ENCODE peak calls at places on chromosomes 11 and 22, in seven cellular contexts. One of them, this sample, is unnamed.

GRCh38 chr22:17233348-17234043 is 14.3 kb upstream of the ADA2 start:
- DNase-seq in naive thymus-derived CD8-positive, alpha-beta T cell: no peak
- DNase-seq in posterior cingulate gyrus: peak
- DNase-seq in fibroblast of the aortic adventitia: no peak
- DNase-seq in stimulated activated CD8-positive, alpha-beta memory T cell treated with anti-CD3 and anti-CD28 coated beads, Interleukin-15, amount 100 ng/mL, for 1 hour: no peak
- DNase-seq in brain microvascular endothelial cell: no peak
- DNase-seq in nephron progenitor cell: no peak
- DNase-seq in this sample: no peak

GRCh38 chr11:134360050-134360835 is 28.5 kb downstream of the GLB1L2 start:
- DNase-seq in naive thymus-derived CD8-positive, alpha-beta T cell: peak
- DNase-seq in posterior cingulate gyrus: peak
- DNase-seq in fibroblast of the aortic adventitia: peak
- DNase-seq in stimulated activated CD8-positive, alpha-beta memory T cell treated with anti-CD3 and anti-CD28 coated beads, Interleukin-15, amount 100 ng/mL, for 1 hour: peak
- DNase-seq in brain microvascular endothelial cell: peak
- DNase-seq in nephron progenitor cell: peak
- DNase-seq in this sample: peak

GRCh38 chr11:87437844-87438223 is 400.1 kb downstream of the TMEM135 start:
- DNase-seq in naive thymus-derived CD8-positive, alpha-beta T cell: no peak
- DNase-seq in posterior cingulate gyrus: no peak
- DNase-seq in fibroblast of the aortic adventitia: peak
- DNase-seq in stimulated activated CD8-positive, alpha-beta memory T cell treated with anti-CD3 and anti-CD28 coated beads, Interleukin-15, amount 100 ng/mL, for 1 hour: no peak
- DNase-seq in brain microvascular endothelial cell: no peak
- DNase-seq in nephron progenitor cell: no peak
- DNase-seq in this sample: no peak

GRCh38 chr11:92180226-92180625 is 44.4 kb upstream of the FAT3 start:
- DNase-seq in naive thymus-derived CD8-positive, alpha-beta T cell: no peak
- DNase-seq in posterior cingulate gyrus: no peak
- DNase-seq in fibroblast of the aortic adventitia: no peak
- DNase-seq in stimulated activated CD8-positive, alpha-beta memory T cell treated with anti-CD3 and anti-CD28 coated beads, Interleukin-15, amount 100 ng/mL, for 1 hour: no peak
- DNase-seq in brain microvascular endothelial cell: no peak
- DNase-seq in nephron progenitor cell: no peak
- DNase-seq in this sample: no peak

GRCh38 chr22:29284196-29284595 is 16.1 kb downstream of the EWSR1 start:
- DNase-seq in naive thymus-derived CD8-positive, alpha-beta T cell: no peak
- DNase-seq in posterior cingulate gyrus: no peak
- DNase-seq in fibroblast of the aortic adventitia: no peak
- DNase-seq in stimulated activated CD8-positive, alpha-beta memory T cell treated with anti-CD3 and anti-CD28 coated beads, Interleukin-15, amount 100 ng/mL, for 1 hour: no peak
- DNase-seq in brain microvascular endothelial cell: no peak
- DNase-seq in nephron progenitor cell: no peak
- DNase-seq in this sample: no peak

GRCh38 chr11:34890812-34891211 is 25.4 kb downstream of the APIP start:
- DNase-seq in naive thymus-derived CD8-positive, alpha-beta T cell: no peak
- DNase-seq in posterior cingulate gyrus: no peak
- DNase-seq in fibroblast of the aortic adventitia: peak
- DNase-seq in stimulated activated CD8-positive, alpha-beta memory T cell treated with anti-CD3 and anti-CD28 coated beads, Interleukin-15, amount 100 ng/mL, for 1 hour: no peak
- DNase-seq in brain microvascular endothelial cell: peak
- DNase-seq in nephron progenitor cell: no peak
- DNase-seq in this sample: peak

GRCh38 chr11:134261626-134262488 is 8.5 kb downstream of the ACAD8 start:
- DNase-seq in naive thymus-derived CD8-positive, alpha-beta T cell: no peak
- DNase-seq in posterior cingulate gyrus: peak
- DNase-seq in fibroblast of the aortic adventitia: peak
- DNase-seq in stimulated activated CD8-positive, alpha-beta memory T cell treated with anti-CD3 and anti-CD28 coated beads, Interleukin-15, amount 100 ng/mL, for 1 hour: no peak
- DNase-seq in brain microvascular endothelial cell: no peak
- DNase-seq in nephron progenitor cell: peak
- DNase-seq in this sample: peak

GRCh38 chr11:125916683-125917337 is 12.5 kb downstream of the DDX25 start:
- DNase-seq in naive thymus-derived CD8-positive, alpha-beta T cell: no peak
- DNase-seq in posterior cingulate gyrus: no peak
- DNase-seq in fibroblast of the aortic adventitia: no peak
- DNase-seq in stimulated activated CD8-positive, alpha-beta memory T cell treated with anti-CD3 and anti-CD28 coated beads, Interleukin-15, amount 100 ng/mL, for 1 hour: no peak
- DNase-seq in brain microvascular endothelial cell: no peak
- DNase-seq in nephron progenitor cell: no peak
- DNase-seq in this sample: no peak

GRCh38 chr22:48173061-48173849 is 1410.8 kb downstream of the TBC1D22A start:
- DNase-seq in naive thymus-derived CD8-positive, alpha-beta T cell: no peak
- DNase-seq in posterior cingulate gyrus: no peak
- DNase-seq in fibroblast of the aortic adventitia: no peak
- DNase-seq in stimulated activated CD8-positive, alpha-beta memory T cell treated with anti-CD3 and anti-CD28 coated beads, Interleukin-15, amount 100 ng/mL, for 1 hour: no peak
- DNase-seq in brain microvascular endothelial cell: no peak
- DNase-seq in nephron progenitor cell: no peak
- DNase-seq in this sample: no peak

GRCh38 chr11:77416357-77416756 is 57.5 kb downstream of the PAK1 start:
- DNase-seq in naive thymus-derived CD8-positive, alpha-beta T cell: no peak
- DNase-seq in posterior cingulate gyrus: no peak
- DNase-seq in fibroblast of the aortic adventitia: no peak
- DNase-seq in stimulated activated CD8-positive, alpha-beta memory T cell treated with anti-CD3 and anti-CD28 coated beads, Interleukin-15, amount 100 ng/mL, for 1 hour: no peak
- DNase-seq in brain microvascular endothelial cell: no peak
- DNase-seq in nephron progenitor cell: no peak
- DNase-seq in this sample: no peak

GRCh38 chr22:35648066-35649025 is at the start of gene APOL6:
- DNase-seq in naive thymus-derived CD8-positive, alpha-beta T cell: peak
- DNase-seq in posterior cingulate gyrus: no peak
- DNase-seq in fibroblast of the aortic adventitia: peak
- DNase-seq in stimulated activated CD8-positive, alpha-beta memory T cell treated with anti-CD3 and anti-CD28 coated beads, Interleukin-15, amount 100 ng/mL, for 1 hour: no peak
- DNase-seq in brain microvascular endothelial cell: peak
- DNase-seq in nephron progenitor cell: no peak
- DNase-seq in this sample: peak

GRCh38 chr11:93921695-93922468 is 71.5 kb upstream of the VSTM5 start:
- DNase-seq in naive thymus-derived CD8-positive, alpha-beta T cell: no peak
- DNase-seq in posterior cingulate gyrus: no peak
- DNase-seq in fibroblast of the aortic adventitia: peak
- DNase-seq in stimulated activated CD8-positive, alpha-beta memory T cell treated with anti-CD3 and anti-CD28 coated beads, Interleukin-15, amount 100 ng/mL, for 1 hour: no peak
- DNase-seq in brain microvascular endothelial cell: peak
- DNase-seq in nephron progenitor cell: peak
- DNase-seq in this sample: peak

GRCh38 chr11:11468919-11469318 is 115.9 kb upstream of the CSNK2A3 start:
- DNase-seq in naive thymus-derived CD8-positive, alpha-beta T cell: no peak
- DNase-seq in posterior cingulate gyrus: no peak
- DNase-seq in fibroblast of the aortic adventitia: peak
- DNase-seq in stimulated activated CD8-positive, alpha-beta memory T cell treated with anti-CD3 and anti-CD28 coated beads, Interleukin-15, amount 100 ng/mL, for 1 hour: no peak
- DNase-seq in brain microvascular endothelial cell: peak
- DNase-seq in nephron progenitor cell: no peak
- DNase-seq in this sample: no peak

GRCh38 chr11:73452726-73453125 is 76.5 kb downstream of the RELT start:
- DNase-seq in naive thymus-derived CD8-positive, alpha-beta T cell: no peak
- DNase-seq in posterior cingulate gyrus: no peak
- DNase-seq in fibroblast of the aortic adventitia: no peak
- DNase-seq in stimulated activated CD8-positive, alpha-beta memory T cell treated with anti-CD3 and anti-CD28 coated beads, Interleukin-15, amount 100 ng/mL, for 1 hour: no peak
- DNase-seq in brain microvascular endothelial cell: no peak
- DNase-seq in nephron progenitor cell: no peak
- DNase-seq in this sample: no peak

GRCh38 chr22:44211946-44212930 is 31.5 kb downstream of the PARVG start:
- DNase-seq in naive thymus-derived CD8-positive, alpha-beta T cell: no peak
- DNase-seq in posterior cingulate gyrus: peak
- DNase-seq in fibroblast of the aortic adventitia: peak
- DNase-seq in stimulated activated CD8-positive, alpha-beta memory T cell treated with anti-CD3 and anti-CD28 coated beads, Interleukin-15, amount 100 ng/mL, for 1 hour: no peak
- DNase-seq in brain microvascular endothelial cell: no peak
- DNase-seq in nephron progenitor cell: no peak
- DNase-seq in this sample: no peak

GRCh38 chr11:2150206-2150847 is 10.7 kb downstream of the INS start:
- DNase-seq in naive thymus-derived CD8-positive, alpha-beta T cell: no peak
- DNase-seq in posterior cingulate gyrus: no peak
- DNase-seq in fibroblast of the aortic adventitia: peak
- DNase-seq in stimulated activated CD8-positive, alpha-beta memory T cell treated with anti-CD3 and anti-CD28 coated beads, Interleukin-15, amount 100 ng/mL, for 1 hour: no peak
- DNase-seq in brain microvascular endothelial cell: no peak
- DNase-seq in nephron progenitor cell: no peak
- DNase-seq in this sample: no peak

GRCh38 chr22:45170001-45170466 is 6.3 kb downstream of the NUP50 start:
- DNase-seq in naive thymus-derived CD8-positive, alpha-beta T cell: no peak
- DNase-seq in posterior cingulate gyrus: peak
- DNase-seq in fibroblast of the aortic adventitia: peak
- DNase-seq in stimulated activated CD8-positive, alpha-beta memory T cell treated with anti-CD3 and anti-CD28 coated beads, Interleukin-15, amount 100 ng/mL, for 1 hour: no peak
- DNase-seq in brain microvascular endothelial cell: no peak
- DNase-seq in nephron progenitor cell: no peak
- DNase-seq in this sample: no peak

GRCh38 chr11:3615998-3616397 is 25.8 kb downstream of the ART5 start:
- DNase-seq in naive thymus-derived CD8-positive, alpha-beta T cell: no peak
- DNase-seq in posterior cingulate gyrus: peak
- DNase-seq in fibroblast of the aortic adventitia: no peak
- DNase-seq in stimulated activated CD8-positive, alpha-beta memory T cell treated with anti-CD3 and anti-CD28 coated beads, Interleukin-15, amount 100 ng/mL, for 1 hour: no peak
- DNase-seq in brain microvascular endothelial cell: no peak
- DNase-seq in nephron progenitor cell: no peak
- DNase-seq in this sample: no peak

GRCh38 chr22:50221410-50222300 is 20.8 kb downstream of the SELENOO start:
- DNase-seq in naive thymus-derived CD8-positive, alpha-beta T cell: no peak
- DNase-seq in posterior cingulate gyrus: peak
- DNase-seq in fibroblast of the aortic adventitia: no peak
- DNase-seq in stimulated activated CD8-positive, alpha-beta memory T cell treated with anti-CD3 and anti-CD28 coated beads, Interleukin-15, amount 100 ng/mL, for 1 hour: no peak
- DNase-seq in brain microvascular endothelial cell: no peak
- DNase-seq in nephron progenitor cell: no peak
- DNase-seq in this sample: no peak

GRCh38 chr22:48369789-48370507 is 1457.7 kb downstream of the BRD1 start:
- DNase-seq in naive thymus-derived CD8-positive, alpha-beta T cell: no peak
- DNase-seq in posterior cingulate gyrus: no peak
- DNase-seq in fibroblast of the aortic adventitia: no peak
- DNase-seq in stimulated activated CD8-positive, alpha-beta memory T cell treated with anti-CD3 and anti-CD28 coated beads, Interleukin-15, amount 100 ng/mL, for 1 hour: no peak
- DNase-seq in brain microvascular endothelial cell: no peak
- DNase-seq in nephron progenitor cell: no peak
- DNase-seq in this sample: no peak

GRCh38 chr11:61586792-61587430 is 6.0 kb upstream of the SYT7 start:
- DNase-seq in naive thymus-derived CD8-positive, alpha-beta T cell: no peak
- DNase-seq in posterior cingulate gyrus: no peak
- DNase-seq in fibroblast of the aortic adventitia: no peak
- DNase-seq in stimulated activated CD8-positive, alpha-beta memory T cell treated with anti-CD3 and anti-CD28 coated beads, Interleukin-15, amount 100 ng/mL, for 1 hour: no peak
- DNase-seq in brain microvascular endothelial cell: no peak
- DNase-seq in nephron progenitor cell: no peak
- DNase-seq in this sample: no peak

GRCh38 chr11:1757861-1758610 is 5.7 kb downstream of the CTSD start:
- DNase-seq in naive thymus-derived CD8-positive, alpha-beta T cell: no peak
- DNase-seq in posterior cingulate gyrus: peak
- DNase-seq in fibroblast of the aortic adventitia: no peak
- DNase-seq in stimulated activated CD8-positive, alpha-beta memory T cell treated with anti-CD3 and anti-CD28 coated beads, Interleukin-15, amount 100 ng/mL, for 1 hour: no peak
- DNase-seq in brain microvascular endothelial cell: no peak
- DNase-seq in nephron progenitor cell: no peak
- DNase-seq in this sample: peak

GRCh38 chr11:70763606-70764005 is 365.3 kb downstream of the CTTN start:
- DNase-seq in naive thymus-derived CD8-positive, alpha-beta T cell: no peak
- DNase-seq in posterior cingulate gyrus: no peak
- DNase-seq in fibroblast of the aortic adventitia: peak
- DNase-seq in stimulated activated CD8-positive, alpha-beta memory T cell treated with anti-CD3 and anti-CD28 coated beads, Interleukin-15, amount 100 ng/mL, for 1 hour: no peak
- DNase-seq in brain microvascular endothelial cell: no peak
- DNase-seq in nephron progenitor cell: no peak
- DNase-seq in this sample: no peak

GRCh38 chr22:50278461-50278860 is 8.3 kb upstream of the MAPK11 start:
- DNase-seq in naive thymus-derived CD8-positive, alpha-beta T cell: no peak
- DNase-seq in posterior cingulate gyrus: no peak
- DNase-seq in fibroblast of the aortic adventitia: no peak
- DNase-seq in stimulated activated CD8-positive, alpha-beta memory T cell treated with anti-CD3 and anti-CD28 coated beads, Interleukin-15, amount 100 ng/mL, for 1 hour: no peak
- DNase-seq in brain microvascular endothelial cell: no peak
- DNase-seq in nephron progenitor cell: no peak
- DNase-seq in this sample: no peak

GRCh38 chr11:121194731-121195596 is 93.9 kb downstream of the TECTA start:
- DNase-seq in naive thymus-derived CD8-positive, alpha-beta T cell: peak
- DNase-seq in posterior cingulate gyrus: no peak
- DNase-seq in fibroblast of the aortic adventitia: peak
- DNase-seq in stimulated activated CD8-positive, alpha-beta memory T cell treated with anti-CD3 and anti-CD28 coated beads, Interleukin-15, amount 100 ng/mL, for 1 hour: peak
- DNase-seq in brain microvascular endothelial cell: peak
- DNase-seq in nephron progenitor cell: peak
- DNase-seq in this sample: peak

GRCh38 chr22:30519842-30520425 is 14.4 kb upstream of the SEC14L4 start:
- DNase-seq in naive thymus-derived CD8-positive, alpha-beta T cell: no peak
- DNase-seq in posterior cingulate gyrus: peak
- DNase-seq in fibroblast of the aortic adventitia: no peak
- DNase-seq in stimulated activated CD8-positive, alpha-beta memory T cell treated with anti-CD3 and anti-CD28 coated beads, Interleukin-15, amount 100 ng/mL, for 1 hour: no peak
- DNase-seq in brain microvascular endothelial cell: no peak
- DNase-seq in nephron progenitor cell: no peak
- DNase-seq in this sample: no peak

GRCh38 chr11:35347921-35348331 is 71.4 kb downstream of the SLC1A2 start:
- DNase-seq in naive thymus-derived CD8-positive, alpha-beta T cell: no peak
- DNase-seq in posterior cingulate gyrus: no peak
- DNase-seq in fibroblast of the aortic adventitia: peak
- DNase-seq in stimulated activated CD8-positive, alpha-beta memory T cell treated with anti-CD3 and anti-CD28 coated beads, Interleukin-15, amount 100 ng/mL, for 1 hour: no peak
- DNase-seq in brain microvascular endothelial cell: no peak
- DNase-seq in nephron progenitor cell: no peak
- DNase-seq in this sample: no peak

GRCh38 chr11:124920870-124921609 is 2.0 kb downstream of the HEPN1 start:
- DNase-seq in naive thymus-derived CD8-positive, alpha-beta T cell: peak
- DNase-seq in posterior cingulate gyrus: peak
- DNase-seq in fibroblast of the aortic adventitia: peak
- DNase-seq in stimulated activated CD8-positive, alpha-beta memory T cell treated with anti-CD3 and anti-CD28 coated beads, Interleukin-15, amount 100 ng/mL, for 1 hour: peak
- DNase-seq in brain microvascular endothelial cell: peak
- DNase-seq in nephron progenitor cell: peak
- DNase-seq in this sample: no peak

GRCh38 chr22:42461511-42461910 is 29.3 kb upstream of the NFAM1 start:
- DNase-seq in naive thymus-derived CD8-positive, alpha-beta T cell: no peak
- DNase-seq in posterior cingulate gyrus: no peak
- DNase-seq in fibroblast of the aortic adventitia: no peak
- DNase-seq in stimulated activated CD8-positive, alpha-beta memory T cell treated with anti-CD3 and anti-CD28 coated beads, Interleukin-15, amount 100 ng/mL, for 1 hour: no peak
- DNase-seq in brain microvascular endothelial cell: no peak
- DNase-seq in nephron progenitor cell: no peak
- DNase-seq in this sample: no peak

GRCh38 chr11:27116684-27117083 is 76.1 kb downstream of the BBOX1 start:
- DNase-seq in naive thymus-derived CD8-positive, alpha-beta T cell: no peak
- DNase-seq in posterior cingulate gyrus: no peak
- DNase-seq in fibroblast of the aortic adventitia: peak
- DNase-seq in stimulated activated CD8-positive, alpha-beta memory T cell treated with anti-CD3 and anti-CD28 coated beads, Interleukin-15, amount 100 ng/mL, for 1 hour: no peak
- DNase-seq in brain microvascular endothelial cell: peak
- DNase-seq in nephron progenitor cell: no peak
- DNase-seq in this sample: no peak